ENCODE peak calls at places on chromosomes 4 and X, in five cellular contexts. E, V, R, S and Z are unnamed samples. For H3K27me3, the result is how much of the 10 kb centered on the place peaks cover.

GRCh38 chr4:151362404-151363164 is 37.2 kb upstream of the SH3D19 start:
- DNase-seq in E (peak), V (peak), R (peak), S (peak), Z (peak)

GRCh38 chrX:8846271-8846670 is 45.1 kb upstream of the FAM9A start:
- DNase-seq in E (no peak), V (no peak), R (no peak), S (no peak), Z (no peak)

GRCh38 chr4:182770969-182771330 is 146.2 kb downstream of the DCTD start:
- DNase-seq in E (no peak), V (no peak), R (no peak), S (no peak), Z (no peak)

GRCh38 chr4:13989496-13989895 is 362.0 kb upstream of the BOD1L1 start:
- DNase-seq in E (no peak), V (no peak), R (no peak), S (no peak), Z (no peak)

GRCh38 chr4:56937262-56937661 is 29.6 kb downstream of the REST start:
- DNase-seq in E (no peak), V (no peak), R (no peak), S (no peak), Z (peak)

GRCh38 chrX:111447298-111447697 is 35.3 kb upstream of the DCX start:
- DNase-seq in E (no peak), V (peak), R (no peak), S (no peak), Z (no peak)

GRCh38 chr4:180640193-180640592 is 1603.0 kb upstream of the TENM3 start:
- DNase-seq in E (no peak), V (no peak), R (no peak), S (no peak), Z (no peak)

GRCh38 chrX:15563056-15563455 is 37.7 kb downstream of the ACE2 start:
- DNase-seq in E (no peak), V (no peak), R (no peak), S (no peak), Z (no peak)

GRCh38 chrX:120365320-120365719 is 3.4 kb downstream of the ATP1B4 start:
- DNase-seq in E (peak), V (peak), R (no peak), S (peak), Z (no peak)

GRCh38 chrX:16665089-16665488 is 15.1 kb downstream of the S100G start:
- DNase-seq in E (no peak), V (no peak), R (no peak), S (no peak), Z (no peak)

GRCh38 chrX:16666541-16666940 is 16.6 kb downstream of the S100G start:
- DNase-seq in E (no peak), V (no peak), R (no peak), S (no peak), Z (no peak)

GRCh38 chrX:16671005-16671404 is 21.0 kb downstream of the S100G start:
- DNase-seq in E (no peak), V (peak), R (peak), S (no peak), Z (no peak)
- TF ChIP-seq CTCF in E (peak), V (peak), R (no peak), S (no peak), Z (peak)

GRCh38 chrX:96563663-96564062 is 121.0 kb upstream of the DIAPH2 start:
- DNase-seq in E (no peak), V (no peak), R (peak), S (no peak), Z (peak)

GRCh38 chrX:96566856-96567255 is 117.8 kb upstream of the DIAPH2 start:
- DNase-seq in E (no peak), V (no peak), R (no peak), S (no peak), Z (no peak)

GRCh38 chrX:96568088-96568487 is 116.6 kb upstream of the DIAPH2 start:
- DNase-seq in E (no peak), V (no peak), R (no peak), S (no peak), Z (no peak)

GRCh38 chrX:96569034-96569433 is 115.6 kb upstream of the DIAPH2 start:
- DNase-seq in E (no peak), V (no peak), R (no peak), S (no peak), Z (no peak)

GRCh38 chrX:96564595-96564994 is 120.0 kb upstream of the DIAPH2 start:
- DNase-seq in E (no peak), V (no peak), R (no peak), S (no peak), Z (no peak)
- H3K27me3 ChIP-seq in E (under half), V (under half), R (under half), S (under half), Z (under half)

GRCh38 chr4:52551487-52551886 is 107.6 kb downstream of the USP46 start:
- DNase-seq in E (peak), V (no peak), R (no peak), S (no peak), Z (no peak)
- H3K4me3 ChIP-seq in E (peak), V (no peak), R (no peak), S (no peak), Z (no peak)

GRCh38 chr4:129532573-129532972 is 436.6 kb downstream of the C4orf33 start:
- DNase-seq in E (no peak), V (no peak), R (no peak), S (no peak), Z (no peak)

GRCh38 chr4:129526812-129527211 is 430.9 kb downstream of the C4orf33 start:
- DNase-seq in E (no peak), V (peak), R (no peak), S (no peak), Z (no peak)
- TF ChIP-seq CTCF in E (peak), V (peak), R (no peak), S (peak), Z (no peak)